ENCODE peak calls at places on chromosomes 11 and 22, in ten cellular contexts. Z, B, J, E, U, N, P, T, L and V are unnamed samples.

GRCh38 chr11:109421981-109422590 is at the start of gene C11orf87:
- DNase-seq in P (no peak), Z (peak), N (no peak), E (no peak), B (no peak), U (no peak), J (no peak), L (peak), T (peak), V (no peak)

GRCh38 chr22:44037519-44038370 is 13.6 kb downstream of the PARVB start:
- DNase-seq in E (no peak), T (no peak), P (no peak), J (peak), L (no peak), N (no peak), B (no peak), U (no peak), Z (no peak), V (peak)

GRCh38 chr22:50656122-50657070 is 16.2 kb upstream of the SHANK3 start:
- DNase-seq in N (no peak), P (no peak), L (no peak), U (no peak), J (peak), E (no peak), T (no peak), B (no peak), Z (no peak), V (no peak)

GRCh38 chr11:64566042-64566914 is 24.7 kb upstream of the SLC22A12 start:
- DNase-seq in L (peak), J (peak), P (peak), Z (peak), E (no peak), N (no peak), U (peak), T (peak), B (peak), V (peak)

GRCh38 chr11:91209751-91210150 is 986.9 kb upstream of the CHORDC1 start:
- DNase-seq in E (no peak), J (no peak), Z (no peak), U (no peak), L (no peak), T (no peak), B (no peak), P (no peak), N (no peak), V (no peak)

GRCh38 chr11:69343401-69344321 is 49.7 kb downstream of the MYEOV start:
- DNase-seq in N (no peak), P (no peak), Z (no peak), E (no peak), L (no peak), J (no peak), T (no peak), U (no peak), B (no peak), V (no peak)

GRCh38 chr11:1652778-1653540 is 23.4 kb downstream of the KRTAP5-5 start:
- DNase-seq in T (peak), J (no peak), N (peak), U (peak), P (peak), B (peak), E (peak), L (peak), Z (peak), V (peak)

GRCh38 chr11:58629857-58630256 is 7.4 kb downstream of the CNTF start:
- DNase-seq in P (peak), U (no peak), N (no peak), T (peak), J (no peak), B (peak), L (peak), E (no peak), Z (peak), V (peak)

GRCh38 chr22:49080631-49081030 is 747.0 kb downstream of the BRD1 start:
- DNase-seq in U (no peak), N (no peak), E (no peak), L (no peak), B (no peak), P (no peak), T (no peak), Z (no peak), J (no peak), V (no peak)

GRCh38 chr11:28625532-28625931 is 517.3 kb downstream of the METTL15 start:
- DNase-seq in E (no peak), N (no peak), P (no peak), U (no peak), T (no peak), J (no peak), L (no peak), B (no peak), Z (no peak), V (no peak)

GRCh38 chr22:19730662-19731360 is 7.5 kb downstream of the GP1BB start:
- DNase-seq in E (peak), L (peak), Z (peak), J (peak), P (peak), N (peak), U (peak), B (peak), T (peak), V (peak)

GRCh38 chr11:101401245-101401644 is 182.6 kb downstream of the TRPC6 start:
- DNase-seq in J (peak), B (no peak), Z (no peak), E (no peak), N (no peak), U (no peak), L (no peak), T (no peak), P (no peak), V (peak)

GRCh38 chr11:47391077-47391583 is 12.8 kb upstream of the SPI1 start:
- DNase-seq in U (no peak), P (no peak), N (peak), Z (no peak), L (no peak), T (no peak), B (no peak), E (no peak), J (no peak), V (no peak)

GRCh38 chr11:117073539-117073938 is 24.7 kb downstream of the SIK3 start:
- DNase-seq in J (no peak), L (no peak), U (no peak), P (no peak), N (no peak), B (no peak), Z (no peak), T (no peak), E (no peak), V (no peak)

GRCh38 chr22:46251266-46251665 is 1.2 kb upstream of the CDPF1 start:
- DNase-seq in T (no peak), B (no peak), J (no peak), N (no peak), U (no peak), P (peak), Z (no peak), L (no peak), E (no peak), V (no peak)

GRCh38 chr11:118115048-118115447 is 28.3 kb upstream of the SMIM35 start:
- DNase-seq in T (no peak), B (no peak), J (no peak), L (no peak), Z (no peak), E (no peak), N (no peak), P (no peak), U (no peak), V (no peak)

GRCh38 chr11:122898799-122899198 is 16.2 kb downstream of the JHY start:
- DNase-seq in N (no peak), J (no peak), B (no peak), E (no peak), L (no peak), Z (no peak), U (no peak), T (no peak), P (no peak), V (no peak)

GRCh38 chr11:78200061-78200460 is 11.3 kb downstream of the USP35 start:
- DNase-seq in T (no peak), J (no peak), E (no peak), U (no peak), Z (no peak), N (no peak), P (no peak), B (no peak), L (no peak), V (no peak)

GRCh38 chr22:22761963-22762772 is 117.8 kb downstream of the GGTLC2 start:
- DNase-seq in J (no peak), T (no peak), P (no peak), Z (no peak), N (no peak), E (no peak), L (peak), B (no peak), U (no peak), V (no peak)

GRCh38 chr22:49301398-49302149 is 526.1 kb downstream of the BRD1 start:
- DNase-seq in U (no peak), N (no peak), Z (no peak), E (no peak), L (no peak), P (no peak), J (no peak), T (no peak), B (no peak), V (no peak)

GRCh38 chr22:17085277-17086091 is 684 bp downstream of the IL17RA start:
- DNase-seq in Z (peak), U (no peak), L (no peak), E (peak), N (no peak), P (no peak), J (no peak), T (peak), B (peak), V (no peak)

GRCh38 chr11:64621283-64622019 is 30.4 kb downstream of the SLC22A12 start:
- DNase-seq in P (no peak), U (no peak), Z (no peak), T (no peak), J (no peak), B (no peak), L (no peak), N (no peak), E (no peak), V (no peak)